ENCODE peak calls at places on chromosomes 1 and 21, in seven cellular contexts. I is lung; Q is CD4-positive, CD25-positive, alpha-beta regulatory T cell; D is right cardiac atrium; S is transverse colon; H is adrenal gland; O is A549. J is an unnamed sample. For H3K4me1, the result is how much of the 10 kb centered on the place peaks cover.

GRCh38 chr1:7389786-7390603 is 381.1 kb upstream of the VAMP3 start:
- DNase-seq in I (peak), Q (no peak), D (peak), S (no peak), H (peak), O (no peak), J (no peak)

GRCh38 chr1:11357291-11357690 is 84.3 kb downstream of the UBIAD1 start:
- DNase-seq in I (no peak), Q (no peak), D (no peak), S (no peak), H (no peak), O (no peak), J (no peak)

GRCh38 chr1:152110860-152111514 is 4.3 kb downstream of the TCHH start:
- DNase-seq in I (no peak), Q (no peak), D (peak), S (no peak), H (peak), O (peak), J (no peak)

GRCh38 chr1:109539676-109540075 is at the start of gene GPR61:
- DNase-seq in I (no peak), Q (no peak), D (no peak), S (no peak), H (no peak), O (no peak), J (no peak)

GRCh38 chr1:20634594-20635084 is 1.4 kb downstream of the PINK1 start:
- DNase-seq in I (peak), Q (peak), D (peak), S (peak), H (peak), O (no peak), J (peak)

GRCh38 chr1:6359568-6360496 is 33.7 kb downstream of the ACOT7 start:
- DNase-seq in I (peak), Q (peak), D (peak), S (peak), H (peak), O (peak), J (no peak)

GRCh38 chr1:199551967-199552565 is 475.4 kb upstream of the NR5A2 start:
- DNase-seq in I (no peak), Q (no peak), D (no peak), S (peak), H (peak), O (peak), J (peak)

GRCh38 chr1:31576201-31576669 is at the start of gene TINAGL1:
- DNase-seq in I (peak), Q (no peak), D (peak), S (peak), H (no peak), O (no peak), J (no peak)

GRCh38 chr1:3434406-3435110 is 19.9 kb upstream of the ARHGEF16 start:
- DNase-seq in I (no peak), Q (no peak), D (peak), S (no peak), H (no peak), O (no peak), J (no peak)

GRCh38 chr1:100400332-100400933 is 48.1 kb downstream of the CDC14A start:
- DNase-seq in I (peak), Q (peak), D (peak), S (peak), H (peak), O (no peak), J (peak)

GRCh38 chr1:153393926-153394325 is 3.1 kb upstream of the S100A8 start:
- DNase-seq in I (no peak), Q (no peak), D (no peak), S (no peak), H (no peak), O (no peak), J (no peak)

GRCh38 chr1:27724961-27725373 is 794 bp upstream of the FAM76A start:
- DNase-seq in I (peak), Q (no peak), D (peak), S (peak), H (peak), O (no peak), J (no peak)

GRCh38 chr1:221530791-221531190 is 211.1 kb downstream of the DUSP10 start:
- DNase-seq in I (no peak), Q (no peak), D (no peak), S (no peak), H (no peak), O (no peak), J (no peak)

GRCh38 chr21:34157456-34158025 is 84.2 kb downstream of the MRPS6 start:
- DNase-seq in I (no peak), Q (no peak), D (no peak), S (no peak), H (no peak), O (no peak), J (no peak)

GRCh38 chr1:201127755-201128455 is 921 bp upstream of the ASCL5 start:
- DNase-seq in I (no peak), Q (no peak), D (no peak), S (no peak), H (no peak), O (no peak), J (no peak)

GRCh38 chr1:157566484-157567300 is 14.4 kb upstream of the FCRL5 start:
- DNase-seq in I (no peak), Q (no peak), D (no peak), S (no peak), H (no peak), O (no peak), J (no peak)

GRCh38 chr21:29293495-29293894 is 5.2 kb upstream of the BACH1 start:
- DNase-seq in I (no peak), Q (no peak), D (no peak), S (no peak), H (no peak), O (no peak), J (no peak)

GRCh38 chr1:247228133-247228532 is 27.7 kb upstream of the VN1R5 start:
- DNase-seq in I (no peak), Q (no peak), D (no peak), S (no peak), H (no peak), O (no peak), J (no peak)

GRCh38 chr21:16169102-16169511 is 439.3 kb downstream of the USP25 start:
- DNase-seq in I (no peak), Q (no peak), D (no peak), S (no peak), H (no peak), O (no peak), J (peak)

GRCh38 chr1:112054504-112054903 is 65.0 kb upstream of the KCND3 start:
- DNase-seq in I (no peak), Q (no peak), D (no peak), S (no peak), H (peak), O (no peak), J (no peak)
- H3K4me1 ChIP-seq in I (under half), Q (under half), D (under half), S (under half), H (under half), O (under half), J (under half)

GRCh38 chr1:160204526-160205241 is 500 bp upstream of the PEA15 start:
- DNase-seq in I (peak), Q (no peak), D (no peak), S (peak), H (no peak), O (no peak), J (no peak)
- H3K4me3 ChIP-seq in I (no peak), Q (no peak), D (peak), S (peak), H (no peak), O (peak), J (peak)

GRCh38 chr1:206004821-206005220 is 1.6 kb upstream of the RAB7B start:
- DNase-seq in I (no peak), Q (no peak), D (no peak), S (no peak), H (no peak), O (no peak), J (peak)
- H3K4me1 ChIP-seq in I (under half), Q (under half), D (under half), S (under half), H (under half), O (under half), J (under half)

GRCh38 chr1:226395753-226396152 is 12.1 kb downstream of the PARP1 start:
- DNase-seq in I (no peak), Q (no peak), D (no peak), S (no peak), H (no peak), O (no peak), J (no peak)
- H3K4me3 ChIP-seq in I (no peak), Q (no peak), D (no peak), S (no peak), H (no peak), O (no peak), J (no peak)

DNA sequence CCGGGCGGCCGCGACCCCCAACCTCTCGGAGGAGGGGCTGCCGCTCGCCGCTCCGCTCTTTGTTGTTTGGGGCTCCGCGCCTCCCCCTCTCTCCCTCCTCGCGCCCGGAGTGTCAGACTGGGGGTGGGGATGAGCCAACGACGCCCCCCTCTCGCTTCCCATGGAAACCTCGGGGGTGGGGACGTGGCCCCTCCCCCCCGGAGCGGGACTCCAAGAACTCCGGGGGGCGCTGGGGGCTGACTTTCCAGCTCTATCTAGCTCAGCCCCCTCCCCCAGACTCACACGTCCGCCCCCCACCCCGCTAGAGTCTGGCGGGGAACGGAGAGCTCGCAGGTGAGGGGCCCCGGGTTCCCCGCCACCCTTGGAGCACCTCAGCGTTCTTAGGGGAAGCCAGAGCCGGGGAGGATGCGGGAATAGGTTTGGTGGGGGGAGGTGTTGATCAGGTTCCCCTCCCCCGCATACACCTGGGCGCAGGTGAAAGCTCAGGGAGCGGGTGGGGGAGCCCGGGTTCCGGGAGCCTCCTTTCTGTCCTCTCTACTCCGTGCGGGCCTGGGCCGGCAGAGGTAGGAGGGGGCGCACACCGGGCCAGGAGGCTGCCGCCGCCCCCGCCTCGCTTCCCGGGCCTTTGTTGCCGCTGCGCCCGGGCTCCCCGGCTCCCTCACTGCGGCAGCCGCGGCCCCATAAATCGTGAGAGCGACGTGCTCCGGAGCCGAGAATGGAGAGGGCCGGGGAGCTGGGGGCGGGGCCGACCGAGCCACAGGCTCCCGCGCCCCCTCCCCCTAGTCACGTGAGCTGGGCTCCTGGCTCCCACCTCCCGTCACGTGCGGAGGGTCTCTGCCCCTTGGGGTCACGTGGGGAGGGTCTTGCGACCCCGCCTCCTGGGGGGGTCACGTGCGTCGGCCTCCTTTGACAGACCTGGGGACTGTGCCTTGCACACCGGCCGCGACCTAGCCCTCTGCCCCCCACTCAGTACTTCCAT is 1.9 kb downstream of the EFNA3 start:
- DNase-seq in I (no peak), Q (peak), D (peak), S (peak), H (no peak), O (no peak), J (peak)
- H3K4me1 ChIP-seq in I (under half), Q (half or more), D (under half), S (under half), H (half or more), O (half or more), J (under half)

DNA sequence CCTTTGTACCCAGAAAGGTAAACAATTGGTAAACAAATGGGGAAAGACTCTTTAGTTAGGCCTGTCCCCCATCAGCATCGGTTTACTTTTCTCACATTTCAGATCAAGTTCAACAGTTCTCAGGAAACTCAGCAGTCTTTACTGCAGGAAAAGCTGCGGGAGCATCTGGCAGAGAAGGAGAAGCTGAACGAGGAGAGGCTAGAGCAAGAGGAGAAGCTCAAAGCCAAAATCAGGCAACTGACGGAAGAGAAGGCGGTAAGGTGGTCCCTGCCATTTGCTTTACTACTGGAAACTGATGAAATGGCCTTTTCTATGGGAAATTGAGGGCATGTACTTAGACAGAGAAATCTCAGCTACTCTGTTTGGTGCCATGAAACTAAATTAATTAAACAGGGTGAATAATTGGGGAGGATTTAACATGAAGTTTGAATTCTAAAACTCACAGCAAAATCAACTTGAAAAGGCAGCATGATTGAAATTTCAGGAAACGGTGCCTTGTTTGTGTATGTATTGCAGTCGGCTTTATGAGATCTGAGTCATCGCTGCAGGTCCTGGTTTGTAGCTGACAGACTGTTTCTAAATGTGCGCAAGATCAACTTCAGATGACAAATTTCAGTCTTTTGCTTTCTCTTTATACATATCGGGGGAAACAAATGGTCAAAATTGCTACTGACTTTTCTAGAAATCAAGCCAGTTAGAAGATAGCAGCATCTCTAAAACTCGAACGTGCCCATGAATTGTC is 67.9 kb upstream of the EFHD2 start:
- DNase-seq in I (no peak), Q (no peak), D (no peak), S (no peak), H (peak), O (peak), J (no peak)
- H3K4me3 ChIP-seq in I (no peak), Q (peak), D (no peak), S (no peak), H (no peak), O (no peak), J (no peak)

GRCh38 chr1:35589516-35590427 is 16.7 kb downstream of the TFAP2E start:
- DNase-seq in I (no peak), Q (no peak), D (no peak), S (no peak), H (no peak), O (no peak), J (no peak)

GRCh38 chr1:35588197-35588910 is 15.2 kb downstream of the TFAP2E start:
- DNase-seq in I (no peak), Q (no peak), D (no peak), S (no peak), H (no peak), O (no peak), J (no peak)

GRCh38 chr1:35585281-35585680 is 12.2 kb downstream of the TFAP2E start:
- DNase-seq in I (no peak), Q (no peak), D (no peak), S (no peak), H (no peak), O (no peak), J (no peak)

GRCh38 chr1:35587736-35588135 is 14.6 kb downstream of the TFAP2E start:
- DNase-seq in I (no peak), Q (no peak), D (no peak), S (no peak), H (no peak), O (no peak), J (no peak)

GRCh38 chr1:35586808-35587207 is 13.7 kb downstream of the TFAP2E start:
- DNase-seq in I (no peak), Q (no peak), D (no peak), S (no peak), H (no peak), O (no peak), J (no peak)
- H3K4me1 ChIP-seq in I (under half), Q (under half), D (under half), S (under half), H (under half), O (under half), J (under half)

DNA sequence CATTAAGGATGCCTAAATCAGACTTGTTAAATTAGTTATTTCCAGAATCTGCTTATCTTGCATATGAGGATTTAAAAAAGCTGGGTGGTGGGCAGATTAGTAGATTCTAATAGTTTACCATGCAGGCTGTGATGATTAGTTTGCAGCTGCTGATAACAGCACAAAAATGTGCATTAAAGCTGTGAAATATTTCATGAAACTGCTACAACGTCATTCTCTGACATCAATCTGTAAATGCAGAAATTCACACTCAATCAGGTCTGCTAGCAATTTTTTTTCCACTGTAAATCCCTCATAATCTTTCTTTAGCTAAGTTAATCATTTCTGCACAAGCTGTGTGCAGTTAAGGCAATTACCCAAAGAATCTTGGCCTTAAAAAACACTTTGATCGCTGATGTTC is 9.3 kb upstream of the RPE65 start:
- DNase-seq in I (no peak), Q (no peak), D (no peak), S (no peak), H (no peak), O (no peak), J (no peak)
- H3K4me3 ChIP-seq in I (no peak), Q (no peak), D (no peak), S (no peak), H (no peak), O (no peak), J (no peak)

DNA sequence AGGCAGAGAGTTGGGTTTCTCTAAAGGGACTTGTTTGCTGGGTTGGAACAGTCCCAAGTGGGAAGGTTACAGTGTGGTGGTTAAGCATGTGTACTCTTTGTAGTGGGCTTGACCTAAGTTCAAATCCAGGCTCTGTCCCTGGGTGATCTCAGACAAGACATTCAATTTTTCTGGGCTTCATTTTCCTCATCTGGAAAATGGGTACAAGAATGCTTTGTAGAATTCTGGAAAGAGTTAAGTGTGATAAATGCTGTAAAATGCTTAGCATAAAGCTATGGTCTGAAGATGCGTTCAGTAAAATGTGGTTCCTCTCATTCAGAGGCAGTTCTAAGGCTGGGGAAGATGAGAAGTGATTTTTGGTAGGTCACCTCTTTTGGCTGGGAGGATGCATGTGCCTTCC is 805 bp downstream of the GRHL3 start:
- DNase-seq in I (no peak), Q (no peak), D (no peak), S (no peak), H (no peak), O (no peak), J (no peak)
- H3K4me1 ChIP-seq in I (under half), Q (under half), D (under half), S (under half), H (under half), O (under half), J (under half)

GRCh38 chr1:207826557-207827487 is 75.0 kb downstream of the CD46 start:
- DNase-seq in I (peak), Q (no peak), D (no peak), S (peak), H (peak), O (peak), J (no peak)
- H3K4me3 ChIP-seq in I (no peak), Q (peak), D (peak), S (peak), H (no peak), O (peak), J (no peak)

J was measured in HAP-1.